ENCODE peak calls at places on chromosomes 2 and 18, in eight cellular contexts. E is HCT116, G is IMR-90, F is SK-N-SH, P is GM12878, T is HepG2, B is H1, Z is K562. J is an unnamed sample. For H3K4me1, the result is how much of the 10 kb centered on the place peaks cover.

GRCh38 chr18:58691256-58691655 is 20.0 kb downstream of the MALT1 start:
- DNase-seq in E (no peak), G (no peak), F (no peak), P (no peak), T (no peak), B (no peak), Z (no peak), J (no peak)

GRCh38 chr2:85945576-85945975 is 56.8 kb upstream of the ST3GAL5 start:
- DNase-seq in E (no peak), G (no peak), F (no peak), P (no peak), T (no peak), B (no peak), Z (no peak), J (no peak)

GRCh38 chr2:239831272-239831731 is 193.8 kb downstream of the NDUFA10 start:
- DNase-seq in E (no peak), G (no peak), F (peak), P (no peak), T (no peak), B (peak), Z (no peak), J (no peak)

GRCh38 chr2:144583741-144584453 is 64.0 kb upstream of the ZEB2 start:
- DNase-seq in E (no peak), G (peak), F (no peak), P (no peak), T (no peak), B (no peak), Z (no peak), J (no peak)

GRCh38 chr2:159230145-159230877 is 56.2 kb downstream of the WDSUB1 start:
- DNase-seq in E (no peak), G (no peak), F (no peak), P (no peak), T (no peak), B (no peak), Z (no peak), J (no peak)

GRCh38 chr2:212489719-212490346 is 48.8 kb downstream of the ERBB4 start:
- DNase-seq in E (no peak), G (no peak), F (no peak), P (peak), T (no peak), B (no peak), Z (no peak), J (no peak)

GRCh38 chr2:186771395-186771794 is 77.5 kb downstream of the FAM171B start:
- DNase-seq in E (no peak), G (peak), F (no peak), P (no peak), T (no peak), B (no peak), Z (no peak), J (no peak)

GRCh38 chr2:127619901-127620705 is 25.9 kb upstream of the GPR17 start:
- DNase-seq in E (no peak), G (no peak), F (peak), P (no peak), T (no peak), B (peak), Z (no peak), J (no peak)

GRCh38 chr2:232476791-232477190 is 10.8 kb downstream of the ECEL1 start:
- DNase-seq in E (no peak), G (no peak), F (no peak), P (no peak), T (no peak), B (no peak), Z (no peak), J (no peak)

GRCh38 chr2:219181531-219181930 is 3.5 kb downstream of the RETREG2 start:
- DNase-seq in E (no peak), G (no peak), F (no peak), P (no peak), T (no peak), B (no peak), Z (no peak), J (no peak)
- H3K4me1 ChIP-seq in E (under half), G (under half), F (under half), P (under half), T (under half), B (under half), Z (under half), J (under half)

DNA sequence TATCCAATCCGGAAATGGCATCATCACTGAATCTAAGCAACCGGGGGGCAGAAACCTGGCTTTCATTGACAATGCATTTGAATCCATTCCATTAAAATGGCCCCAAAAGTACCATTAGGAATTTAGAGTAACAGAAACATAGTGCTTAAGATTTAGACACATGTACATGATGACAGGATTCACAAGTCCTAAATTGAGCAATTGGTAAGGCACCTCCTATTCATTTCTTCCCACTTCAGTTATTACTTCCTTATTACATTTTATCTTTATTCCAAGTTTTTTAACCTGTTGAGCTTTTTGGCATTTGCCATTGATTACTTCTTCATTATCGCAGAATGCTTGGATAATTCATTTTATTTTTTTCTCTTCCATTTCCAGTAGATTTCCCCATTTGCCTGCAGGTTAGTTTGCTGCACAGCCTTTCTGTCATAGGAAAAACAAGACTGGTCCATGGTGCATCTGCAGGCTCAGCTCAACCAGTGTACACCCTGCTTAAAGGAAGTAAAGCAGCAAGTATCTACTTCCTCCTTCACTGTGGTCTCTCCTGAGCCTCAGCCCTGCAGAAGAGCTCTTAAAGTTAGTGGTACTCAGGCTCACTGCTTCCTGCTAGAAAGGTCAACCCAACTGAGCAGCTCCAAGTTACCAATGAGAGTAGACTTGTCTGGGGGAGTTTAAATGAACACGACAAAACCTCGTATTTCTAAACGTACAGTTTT is 89.2 kb downstream of the DOCK10 start:
- DNase-seq in E (no peak), G (no peak), F (no peak), P (no peak), T (no peak), B (no peak), Z (no peak), J (no peak)
- TF ChIP-seq RAD21 in E (no peak), G (no peak), F (no peak), P (no peak), T (no peak), B (no peak), Z (no peak), J (no peak)

DNA sequence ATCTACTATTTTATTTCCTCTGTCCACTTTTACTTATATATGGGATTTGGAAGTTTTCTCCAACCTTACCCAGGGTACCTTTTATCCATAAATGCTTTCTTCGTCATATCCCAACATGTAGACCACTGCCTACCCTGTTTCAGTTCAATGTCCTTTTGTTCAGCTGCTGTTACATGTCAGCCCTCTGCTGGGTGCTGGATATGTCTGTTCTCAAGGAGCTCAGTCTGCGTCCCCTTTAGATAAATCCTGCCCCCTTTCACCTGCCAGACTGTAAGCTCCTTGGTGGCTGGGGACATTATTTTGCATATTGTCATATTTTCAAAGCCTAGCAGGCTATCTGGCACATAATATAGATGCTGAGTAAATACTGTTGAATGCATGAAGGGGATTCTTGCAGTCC is 53.2 kb downstream of the NEMP2 start:
- DNase-seq in E (no peak), G (no peak), F (no peak), P (no peak), T (no peak), B (no peak), Z (no peak), J (no peak)
- H3K4me1 ChIP-seq in E (under half), G (under half), F (under half), P (under half), T (under half), B (under half), Z (under half), J (under half)

GRCh38 chr2:176554107-176555048 is 285.1 kb downstream of the MTX2 start:
- DNase-seq in E (peak), G (peak), F (peak), P (peak), T (peak), B (peak), Z (peak), J (peak)
- TF ChIP-seq RAD21 in E (peak), G (peak), F (peak), P (peak), T (peak), B (peak), Z (peak), J (peak)

GRCh38 chr2:39432701-39433100 is 4.4 kb downstream of the MAP4K3 start:
- DNase-seq in E (no peak), G (no peak), F (no peak), P (no peak), T (no peak), B (no peak), Z (no peak), J (no peak)

GRCh38 chr2:39431592-39432316 is 5.3 kb downstream of the MAP4K3 start:
- DNase-seq in E (no peak), G (peak), F (no peak), P (no peak), T (no peak), B (no peak), Z (no peak), J (no peak)

GRCh38 chr2:39434233-39434897 is 2.7 kb downstream of the MAP4K3 start:
- DNase-seq in E (no peak), G (peak), F (no peak), P (no peak), T (no peak), B (no peak), Z (no peak), J (no peak)

GRCh38 chr2:39433586-39434195 is 3.4 kb downstream of the MAP4K3 start:
- DNase-seq in E (no peak), G (no peak), F (no peak), P (no peak), T (no peak), B (no peak), Z (peak), J (no peak)

DNA sequence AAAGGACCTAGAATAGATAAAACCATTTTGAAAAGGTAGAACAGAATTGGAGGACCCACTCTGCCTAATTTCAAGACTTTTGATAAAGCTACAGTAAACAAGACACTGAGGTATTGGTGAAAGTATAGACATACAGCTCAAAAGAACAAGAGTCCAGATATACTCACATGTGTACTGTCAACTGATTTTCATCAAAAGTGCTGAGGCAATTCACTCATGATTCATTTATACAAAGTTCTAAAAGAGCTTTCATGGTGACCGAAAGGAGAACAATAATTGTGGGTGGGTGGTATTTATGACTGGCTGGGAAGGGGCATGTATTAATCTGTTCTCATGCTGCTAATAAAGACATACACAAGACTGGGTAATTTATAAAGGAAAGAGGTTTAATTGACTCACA is 7.3 kb downstream of the MAP4K3 start:
- DNase-seq in E (no peak), G (no peak), F (no peak), P (no peak), T (no peak), B (no peak), Z (no peak), J (no peak)
- H3K4me1 ChIP-seq in E (under half), G (under half), F (under half), P (under half), T (half or more), B (under half), Z (under half), J (half or more)

GRCh38 chr2:11124760-11125068 is 30.6 kb upstream of the SLC66A3 start:
- DNase-seq in E (no peak), G (no peak), F (no peak), P (no peak), T (no peak), B (no peak), Z (no peak), J (no peak)

GRCh38 chr2:11128258-11128951 is 26.9 kb upstream of the SLC66A3 start:
- DNase-seq in E (no peak), G (peak), F (no peak), P (no peak), T (no peak), B (no peak), Z (no peak), J (no peak)

GRCh38 chr2:11129598-11130449 is 25.4 kb upstream of the SLC66A3 start:
- DNase-seq in E (peak), G (no peak), F (peak), P (no peak), T (peak), B (peak), Z (peak), J (peak)

GRCh38 chr2:11131166-11131920 is 23.9 kb upstream of the SLC66A3 start:
- DNase-seq in E (no peak), G (no peak), F (no peak), P (no peak), T (no peak), B (no peak), Z (no peak), J (no peak)

GRCh38 chr2:11127791-11128190 is 27.5 kb upstream of the SLC66A3 start:
- DNase-seq in E (no peak), G (no peak), F (no peak), P (no peak), T (no peak), B (no peak), Z (no peak), J (no peak)
- TF ChIP-seq RAD21 in E (no peak), G (no peak), F (no peak), P (no peak), T (no peak), B (no peak), Z (no peak), J (no peak)

GRCh38 chr2:172249336-172249735 is 146.6 kb upstream of the DLX2 start:
- DNase-seq in E (no peak), G (peak), F (no peak), P (no peak), T (no peak), B (no peak), Z (no peak), J (no peak)

GRCh38 chr2:172248381-172249173 is 145.9 kb upstream of the DLX2 start:
- DNase-seq in E (no peak), G (peak), F (no peak), P (no peak), T (no peak), B (no peak), Z (no peak), J (no peak)

GRCh38 chr2:172246649-172247048 is 143.9 kb upstream of the DLX2 start:
- DNase-seq in E (peak), G (peak), F (no peak), P (no peak), T (peak), B (no peak), Z (no peak), J (no peak)

GRCh38 chr2:172244419-172245130 is 141.9 kb upstream of the DLX2 start:
- DNase-seq in E (no peak), G (peak), F (no peak), P (no peak), T (no peak), B (no peak), Z (no peak), J (no peak)

GRCh38 chr2:172247203-172247602 is 144.5 kb upstream of the DLX2 start:
- DNase-seq in E (no peak), G (no peak), F (no peak), P (no peak), T (peak), B (no peak), Z (no peak), J (no peak)
- H3K4me1 ChIP-seq in E (half or more), G (under half), F (under half), P (under half), T (under half), B (under half), Z (under half), J (under half)

DNA sequence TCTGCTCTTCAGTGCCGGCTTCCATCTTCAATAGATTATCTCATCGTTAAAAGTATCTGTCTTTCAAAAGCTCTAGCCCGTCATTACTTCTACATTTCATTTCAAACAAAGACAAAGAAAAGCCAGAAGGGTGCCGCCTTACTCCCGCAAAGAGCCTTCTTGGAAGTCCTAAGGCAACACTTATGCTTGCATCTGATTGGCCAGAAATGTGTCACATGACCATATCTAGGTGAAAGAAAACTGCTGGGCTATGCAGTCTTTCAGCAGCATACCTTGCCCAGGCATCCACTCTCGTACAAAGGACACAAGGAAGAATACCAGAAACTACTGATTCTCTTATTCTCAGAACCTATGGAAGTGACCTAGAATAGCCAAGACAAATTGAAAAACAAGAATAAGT is 217.1 kb upstream of the SLC35G4 start:
- DNase-seq in E (peak), G (no peak), F (no peak), P (no peak), T (no peak), B (peak), Z (peak), J (no peak)
- TF ChIP-seq RAD21 in E (no peak), G (no peak), F (no peak), P (no peak), T (no peak), B (no peak), Z (no peak), J (no peak)